ENCODE peak calls at places on chromosomes 7 and 10, in six cellular contexts. X, P, S, B, L and J are unnamed samples.

GRCh38 chr7:1235501-1236131 is 2.9 kb downstream of the UNCX start:
- DNase-seq in X (no peak), P (no peak), S (no peak), B (no peak), L (no peak), J (no peak)

GRCh38 chr10:16742165-16742960 is 74.9 kb downstream of the RSU1 start:
- DNase-seq in X (no peak), P (no peak), S (no peak), B (no peak), L (no peak), J (peak; percentile 91)

GRCh38 chr10:73788864-73789658 is 3.7 kb downstream of the ZSWIM8 start:
- DNase-seq in X (no peak), P (no peak), S (no peak), B (no peak), L (no peak), J (no peak)

GRCh38 chr7:106430103-106430502 is 145.3 kb upstream of the NAMPT start:
- DNase-seq in X (no peak), P (no peak), S (no peak), B (no peak), L (no peak), J (no peak)

GRCh38 chr7:151451626-151452025 is 11.7 kb upstream of the CRYGN start:
- DNase-seq in X (no peak), P (no peak), S (no peak), B (no peak), L (no peak), J (no peak)

GRCh38 chr7:154868901-154869300 is 134.0 kb downstream of the PAXIP1 start:
- DNase-seq in X (no peak), P (no peak), S (no peak), B (no peak), L (no peak), J (no peak)

GRCh38 chr7:130845581-130846085 is 111.6 kb upstream of the KLF14 start:
- DNase-seq in X (no peak), P (no peak), S (no peak), B (no peak), L (no peak), J (peak; percentile 65)

GRCh38 chr7:2594599-2594998 is 35.8 kb downstream of the IQCE start:
- DNase-seq in X (no peak), P (no peak), S (no peak), B (no peak), L (no peak), J (no peak)

GRCh38 chr10:49474901-49475300 is 64.0 kb downstream of the ERCC6 start:
- DNase-seq in X (no peak), P (no peak), S (no peak), B (no peak), L (no peak), J (peak; percentile 57)

GRCh38 chr7:28975987-28976386 is 17.9 kb upstream of the TRIL start:
- DNase-seq in X (no peak), P (no peak), S (no peak), B (no peak), L (no peak), J (no peak)

GRCh38 chr7:119438315-119438714 is 834.7 kb upstream of the KCND2 start:
- DNase-seq in X (no peak), P (no peak), S (no peak), B (no peak), L (no peak), J (no peak)

GRCh38 chr10:77911535-77912123 is 14.9 kb downstream of the DLG5 start:
- DNase-seq in X (no peak), P (no peak), S (no peak), B (no peak), L (no peak), J (no peak)

GRCh38 chr7:54705436-54705835 is 53.6 kb downstream of the SEC61G start:
- DNase-seq in X (peak; percentile 95), P (no peak), S (no peak), B (no peak), L (no peak), J (peak; percentile 62)

GRCh38 chr10:123642293-123642692 is 23.9 kb upstream of the GPR26 start:
- DNase-seq in X (no peak), P (no peak), S (no peak), B (no peak), L (no peak), J (no peak)

GRCh38 chr10:28890121-28890950 is 213.0 kb downstream of the BAMBI start:
- DNase-seq in X (no peak), P (no peak), S (no peak), B (no peak), L (no peak), J (no peak)

GRCh38 chr10:75399461-75400162 is 2.0 kb downstream of the ZNF503 start:
- DNase-seq in X (peak; percentile 72), P (no peak), S (peak; percentile 67), B (peak; percentile 63), L (no peak), J (peak; percentile 82)

GRCh38 chr10:83539528-83540308 is 599.6 kb upstream of the GHITM start:
- DNase-seq in X (no peak), P (no peak), S (no peak), B (no peak), L (no peak), J (no peak)

GRCh38 chr7:29278362-29279070 is 83.9 kb downstream of the CHN2 start:
- DNase-seq in X (no peak), P (no peak), S (no peak), B (no peak), L (no peak), J (no peak)

GRCh38 chr10:88092265-88092664 is 228.8 kb downstream of the PTEN start:
- DNase-seq in X (no peak), P (no peak), S (no peak), B (no peak), L (no peak), J (no peak)

GRCh38 chr7:23956769-23957556 is 246.9 kb downstream of the STK31 start:
- DNase-seq in X (no peak), P (peak; percentile 12), S (no peak), B (no peak), L (no peak), J (no peak)

GRCh38 chr10:81215498-81215897 is 659.5 kb upstream of the NRG3 start:
- DNase-seq in X (no peak), P (no peak), S (no peak), B (no peak), L (no peak), J (no peak)

GRCh38 chr7:114590298-114590697 is 175.7 kb downstream of the FOXP2 start:
- DNase-seq in X (no peak), P (no peak), S (no peak), B (no peak), L (no peak), J (no peak)

GRCh38 chr7:32299133-32299702 is 191.0 kb downstream of the LSM5 start:
- DNase-seq in X (no peak), P (no peak), S (no peak), B (no peak), L (no peak), J (no peak)

GRCh38 chr7:23012797-23013714 is 874 bp downstream of the HYCC1 start:
- DNase-seq in X (peak; percentile 58), P (no peak), S (peak; percentile 47), B (no peak), L (no peak), J (peak; percentile 34)

GRCh38 chr7:101442426-101443070 is 79.9 kb downstream of the COL26A1 start:
- DNase-seq in X (peak; percentile 38), P (no peak), S (no peak), B (no peak), L (no peak), J (no peak)

GRCh38 chr10:95426482-95426881 is 134.7 kb downstream of the SORBS1 start:
- DNase-seq in X (no peak), P (no peak), S (no peak), B (no peak), L (no peak), J (no peak)

GRCh38 chr7:128031901-128032604 is 816 bp upstream of the LRRC4 start:
- DNase-seq in X (peak; percentile 89), P (peak; percentile 49), S (peak; percentile 44), B (peak; percentile 55), L (peak; percentile 28), J (peak; percentile 91)

GRCh38 chr10:72483452-72483851 is 128.7 kb upstream of the DNAJB12 start:
- DNase-seq in X (no peak), P (no peak), S (no peak), B (no peak), L (no peak), J (no peak)

GRCh38 chr10:45294681-45295080 is 20.7 kb downstream of the OR13A1 start:
- DNase-seq in X (no peak), P (no peak), S (no peak), B (no peak), L (no peak), J (no peak)

GRCh38 chr10:101986277-101986971 is 69.5 kb downstream of the ARMH3 start:
- DNase-seq in X (no peak), P (no peak), S (no peak), B (no peak), L (no peak), J (peak; percentile 25)

GRCh38 chr10:109022417-109023049 is 900.8 kb downstream of the XPNPEP1 start:
- DNase-seq in X (no peak), P (no peak), S (no peak), B (no peak), L (no peak), J (no peak)

GRCh38 chr7:138125119-138125518 is 48.9 kb downstream of the AKR1D1 start:
- DNase-seq in X (peak; percentile 65), P (no peak), S (no peak), B (no peak), L (no peak), J (no peak)